ENCODE peak calls at places on chromosomes 6 and 20, in five cellular contexts. R is caudate nucleus; K is psoas muscle; I is EH; N is activated T-cell treated with anti-CD3 and anti-CD28 coated beads, Interleukin-2, amount 50 U/mL, for 4 hours. S is an unnamed sample.
A peak's percentile ranks its signal among the peaks of the same experiment; 100 is the strongest.

GRCh38 chr6:41705996-41706835 is 29.2 kb downstream of the TFEB start:
- DNase-seq in R (peak; percentile 77), K (peak; percentile 95), I (peak; percentile 79), N (peak; percentile 52), S (no peak)

GRCh38 chr20:26218301-26218700 is 521.6 kb upstream of the ZNF337 start:
- DNase-seq in R (no peak), K (no peak), I (peak; percentile 72), N (no peak), S (no peak)

GRCh38 chr6:149728499-149729234 is 10.8 kb upstream of the LATS1 start:
- DNase-seq in R (no peak), K (no peak), I (no peak), N (no peak), S (no peak)

GRCh38 chr6:113734886-113735481 is 122.2 kb upstream of the MARCKS start:
- DNase-seq in R (no peak), K (no peak), I (peak; percentile 56), N (no peak), S (peak; percentile 4)

GRCh38 chr6:113697642-113698410 is 159.3 kb upstream of the MARCKS start:
- DNase-seq in R (no peak), K (no peak), I (peak; percentile 91), N (no peak), S (no peak)

GRCh38 chr20:58703765-58704331 is 11.2 kb downstream of the NPEPL1 start:
- DNase-seq in R (no peak), K (peak; percentile 19), I (no peak), N (no peak), S (no peak)

GRCh38 chr6:6682225-6682624 is 93.7 kb downstream of the LY86 start:
- DNase-seq in R (no peak), K (peak; percentile 15), I (no peak), N (no peak), S (no peak)

GRCh38 chr20:9514461-9515210 is at the start of gene LAMP5:
- DNase-seq in R (peak; percentile 50), K (no peak), I (peak; percentile 31), N (no peak), S (no peak)

GRCh38 chr6:160258346-160259142 is at the start of gene SLC22A2:
- DNase-seq in R (no peak), K (no peak), I (no peak), N (no peak), S (no peak)

GRCh38 chr6:11093065-11093590 is 506 bp upstream of the SMIM13 start:
- DNase-seq in R (no peak), K (no peak), I (no peak), N (no peak), S (peak; percentile 43)

GRCh38 chr20:62224113-62224855 is 4.2 kb upstream of the HRH3 start:
- DNase-seq in R (no peak), K (no peak), I (no peak), N (no peak), S (no peak)

GRCh38 chr6:32191696-32192607 is 491 bp downstream of the GPSM3 start:
- DNase-seq in R (no peak), K (no peak), I (no peak), N (no peak), S (no peak)

GRCh38 chr20:63675681-63676368 is 17.7 kb downstream of the RTEL1 start:
- DNase-seq in R (no peak), K (no peak), I (no peak), N (no peak), S (no peak)

GRCh38 chr6:157200611-157201010 is 122.7 kb downstream of the TMEM242 start:
- DNase-seq in R (no peak), K (no peak), I (no peak), N (no peak), S (peak; percentile 27)

GRCh38 chr6:151071295-151071694 is 168.5 kb upstream of the AKAP12 start:
- DNase-seq in R (no peak), K (no peak), I (peak; percentile 94), N (no peak), S (no peak)

GRCh38 chr6:136987526-136987925 is 57.2 kb downstream of the IL20RA start:
- DNase-seq in R (no peak), K (no peak), I (no peak), N (no peak), S (no peak)

GRCh38 chr6:25009351-25009750 is 73.6 kb upstream of the RIPOR2 start:
- DNase-seq in R (no peak), K (no peak), I (no peak), N (no peak), S (no peak)

GRCh38 chr6:107633680-107634141 is 143.8 kb downstream of the SOBP start:
- DNase-seq in R (no peak), K (peak; percentile 64), I (no peak), N (no peak), S (peak; percentile 63)